ENCODE peak calls at places on chromosomes 1 and 21, in six cellular contexts. I is HS-5, C is dorsolateral prefrontal cortex, F is ACHN, K is nephron progenitor cell, B is heart left ventricle. W is an unnamed sample.

GRCh38 chr1:165364432-165365133 is 8.1 kb upstream of the LMX1A start:
- DNase-seq in I (peak), K (no peak), C (no peak), F (no peak), B (peak), W (peak)

GRCh38 chr1:48439380-48439779 is 32.6 kb downstream of the SPATA6 start:
- DNase-seq in B (no peak), F (no peak), C (no peak), K (no peak), I (no peak), W (no peak)

GRCh38 chr1:80064524-80064923 is 1058.0 kb upstream of the ADGRL4 start:
- DNase-seq in C (no peak), K (no peak), F (no peak), B (no peak), I (no peak), W (no peak)

GRCh38 chr1:2322065-2322571 is 69.2 kb downstream of the MORN1 start:
- DNase-seq in C (no peak), K (peak), B (peak), I (no peak), F (peak), W (peak)

GRCh38 chr1:185058886-185059285 is 13.5 kb downstream of the RNF2 start:
- DNase-seq in C (no peak), F (no peak), B (no peak), K (no peak), I (no peak), W (no peak)

GRCh38 chr1:3403388-3404179 is 50.9 kb upstream of the ARHGEF16 start:
- DNase-seq in I (no peak), C (no peak), F (no peak), B (no peak), K (peak), W (no peak)

GRCh38 chr1:156860113-156860638 is 489 bp upstream of the NTRK1 start:
- DNase-seq in F (peak), K (peak), I (peak), C (no peak), B (no peak), W (peak)

GRCh38 chr1:205440121-205440475 is 15.7 kb downstream of the BLACAT1 start:
- DNase-seq in F (no peak), K (no peak), I (no peak), C (no peak), B (no peak), W (no peak)

GRCh38 chr1:24191860-24192259 is 4.8 kb upstream of the IFNLR1 start:
- DNase-seq in K (no peak), F (peak), C (no peak), I (peak), B (no peak), W (peak)

GRCh38 chr1:205518616-205519540 is 14.4 kb downstream of the CDK18 start:
- DNase-seq in F (no peak), C (peak), K (no peak), B (no peak), I (no peak), W (no peak)

GRCh38 chr1:246182149-246182851 is 324.8 kb downstream of the SMYD3 start:
- DNase-seq in K (no peak), F (no peak), B (no peak), I (no peak), C (no peak), W (no peak)

GRCh38 chr1:200028586-200029034 is 1.1 kb downstream of the NR5A2 start:
- DNase-seq in B (no peak), I (no peak), K (no peak), C (no peak), F (no peak), W (no peak)

GRCh38 chr21:43012596-43012995 is 38.2 kb downstream of the PKNOX1 start:
- DNase-seq in I (no peak), F (no peak), B (no peak), K (no peak), C (no peak), W (no peak)

GRCh38 chr1:6275826-6276764 is 15.2 kb upstream of the GPR153 start:
- DNase-seq in K (peak), C (no peak), I (no peak), B (peak), F (no peak), W (peak)

GRCh38 chr1:19372136-19372514 is 60.0 kb downstream of the SLC66A1 start:
- DNase-seq in I (no peak), C (no peak), F (no peak), B (no peak), K (no peak), W (no peak)

W was measured in fibroblast of lung.